ENCODE peak calls at places on chromosomes 16 and 17, in seven cellular contexts. S is IMR-90, R is mesendoderm, Q is neuronal stem cell, T is H9, D is H1, J is trophoblast cell. O is an unnamed sample.
A peak's percentile ranks its signal among the peaks of the same experiment; 100 is the strongest.

GRCh38 chr17:58412910-58413630 is 4.3 kb downstream of the RNF43 start:
- DNase-seq in Q (no peak), J (peak; percentile 74), D (no peak), T (no peak), R (no peak), S (peak; percentile 9), O (peak; percentile 25)

GRCh38 chr17:34275881-34276280 is 5.9 kb downstream of the CCL7 start:
- DNase-seq in D (no peak), S (peak; percentile 97), J (no peak), R (no peak), T (no peak), Q (no peak), O (peak; percentile 95)

GRCh38 chr16:88924834-88925539 is 52.0 kb downstream of the CBFA2T3 start:
- DNase-seq in Q (no peak), R (peak; percentile 89), T (peak; percentile 79), J (peak; percentile 71), D (no peak), S (peak; percentile 73), O (peak; percentile 83)

GRCh38 chr16:16997349-16997748 is 473.4 kb downstream of the XYLT1 start:
- DNase-seq in T (no peak), S (no peak), J (no peak), Q (no peak), D (no peak), R (no peak), O (no peak)

GRCh38 chr16:88886915-88887521 is 20.6 kb upstream of the PABPN1L start:
- DNase-seq in Q (no peak), J (no peak), S (peak; percentile 36), D (no peak), T (no peak), R (no peak), O (peak; percentile 26)

GRCh38 chr17:17698869-17699351 is 17.7 kb downstream of the RAI1 start:
- DNase-seq in Q (no peak), T (peak; percentile 76), D (no peak), S (peak; percentile 41), R (no peak), J (peak; percentile 83), O (peak; percentile 80)

GRCh38 chr16:56916571-56917403 is 15.2 kb upstream of the HERPUD1 start:
- DNase-seq in J (peak; percentile 28), S (no peak), T (no peak), D (no peak), R (no peak), Q (no peak), O (no peak)

GRCh38 chr17:72361892-72362291 is 241.1 kb downstream of the SOX9 start:
- DNase-seq in J (no peak), D (no peak), R (no peak), T (no peak), Q (no peak), S (peak; percentile 58), O (peak; percentile 40)

GRCh38 chr17:48439072-48439471 is 9.1 kb upstream of the SKAP1 start:
- DNase-seq in Q (no peak), R (no peak), D (no peak), S (no peak), J (no peak), T (no peak), O (no peak)

GRCh38 chr17:65670667-65671371 is 109.4 kb upstream of the AXIN2 start:
- DNase-seq in Q (no peak), S (no peak), D (no peak), R (no peak), T (no peak), J (no peak), O (no peak)

GRCh38 chr16:55832788-55833583 is at the start of gene CES1:
- DNase-seq in S (no peak), T (peak; percentile 75), R (peak; percentile 37), D (no peak), J (no peak), Q (peak; percentile 15), O (no peak)

GRCh38 chr17:79406316-79406715 is 204.5 kb downstream of the RBFOX3 start:
- DNase-seq in R (no peak), D (no peak), Q (no peak), T (no peak), S (no peak), J (no peak), O (no peak)

GRCh38 chr16:75197522-75198134 is 9.3 kb downstream of the CTRB2 start:
- DNase-seq in R (peak; percentile 40), Q (no peak), S (no peak), J (no peak), T (no peak), D (no peak), O (no peak)

GRCh38 chr17:13575922-13576419 is 25.8 kb downstream of the HS3ST3A1 start:
- DNase-seq in S (peak; percentile 80), D (peak; percentile 59), Q (no peak), J (no peak), T (peak; percentile 85), R (peak; percentile 99), O (no peak)

GRCh38 chr16:51839697-51840462 is 688.8 kb upstream of the SALL1 start:
- DNase-seq in R (peak; percentile 80), T (no peak), J (no peak), Q (no peak), S (peak; percentile 60), D (no peak), O (peak; percentile 67)

GRCh38 chr17:18213666-18214270 is 11.7 kb upstream of the LLGL1 start:
- DNase-seq in S (no peak), Q (no peak), D (no peak), J (peak; percentile 7), T (no peak), R (no peak), O (peak; percentile 12)

GRCh38 chr16:17729820-17730219 is 259.1 kb upstream of the XYLT1 start:
- DNase-seq in J (no peak), T (no peak), Q (no peak), S (no peak), R (no peak), D (no peak), O (no peak)

GRCh38 chr16:58513874-58514273 is 1.4 kb upstream of the SETD6 start:
- DNase-seq in J (no peak), Q (no peak), T (no peak), S (peak; percentile 30), D (no peak), R (no peak), O (no peak)

GRCh38 chr17:65774787-65775186 is 213.3 kb upstream of the AXIN2 start:
- DNase-seq in D (no peak), J (no peak), Q (no peak), R (no peak), S (no peak), T (no peak), O (no peak)

GRCh38 chr17:82320956-82321927 is 3.8 kb upstream of the CD7 start:
- DNase-seq in T (peak; percentile 75), S (no peak), D (peak; percentile 89), Q (no peak), R (peak; percentile 14), J (peak; percentile 53), O (peak; percentile 26)

GRCh38 chr17:60151355-60151754 is 1.6 kb downstream of the CA4 start:
- DNase-seq in D (peak; percentile 49), Q (no peak), S (no peak), T (no peak), J (no peak), R (no peak), O (no peak)

GRCh38 chr17:29149431-29150064 is 30.6 kb downstream of the MYO18A start:
- DNase-seq in S (peak; percentile 36), R (no peak), T (peak; percentile 61), Q (no peak), J (no peak), D (no peak), O (no peak)

GRCh38 chr17:46028374-46028773 is 29.3 kb downstream of the STH start:
- DNase-seq in R (no peak), S (no peak), D (no peak), T (no peak), J (no peak), Q (peak; percentile 21), O (no peak)

DNA sequence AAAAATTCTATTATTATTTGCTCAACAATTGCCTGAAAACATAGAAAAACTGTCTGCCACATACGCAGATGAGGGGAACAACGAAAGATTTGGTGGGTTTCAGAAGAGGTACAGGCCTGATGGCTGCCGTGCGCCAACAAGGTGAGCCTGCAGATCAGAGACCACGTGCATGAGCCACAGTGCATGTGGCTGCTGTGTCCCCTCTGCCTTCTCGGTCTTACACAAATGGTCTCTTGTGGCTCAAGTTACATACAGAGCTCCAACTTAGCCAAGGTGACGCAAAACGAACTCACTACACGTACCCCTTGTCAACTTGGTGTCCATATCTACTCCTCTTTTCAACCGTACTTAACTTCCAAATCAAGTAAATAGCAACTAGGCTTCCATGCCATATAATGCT is 82.3 kb downstream of the ADCY9 start:
- DNase-seq in Q (no peak), D (no peak), R (no peak), S (no peak), J (no peak), T (no peak), O (no peak)
- H3K4me2 ChIP-seq in Q (no peak overlapping the region), D (no peak overlapping the region), R (no peak overlapping the region), S (no peak overlapping the region), J (no peak overlapping the region), T (no peak overlapping the region), O (no peak overlapping the region)

GRCh38 chr16:86566601-86566965 is at the start of gene FOXC2:
- DNase-seq in D (peak; percentile 96), T (peak; percentile 92), R (peak; percentile 95), S (peak; percentile 94), J (peak; percentile 54), Q (peak; percentile 83), O (peak; percentile 93)
- H2AK5ac ChIP-seq in D (no peak within 1 kb of the TSS), T (no peak within 1 kb of the TSS), R (no peak within 1 kb of the TSS), S (peak within 1 kb of the TSS; percentile 40), J (no peak within 1 kb of the TSS), Q (peak within 1 kb of the TSS; percentile 43), O (peak within 1 kb of the TSS; percentile 72)

DNA sequence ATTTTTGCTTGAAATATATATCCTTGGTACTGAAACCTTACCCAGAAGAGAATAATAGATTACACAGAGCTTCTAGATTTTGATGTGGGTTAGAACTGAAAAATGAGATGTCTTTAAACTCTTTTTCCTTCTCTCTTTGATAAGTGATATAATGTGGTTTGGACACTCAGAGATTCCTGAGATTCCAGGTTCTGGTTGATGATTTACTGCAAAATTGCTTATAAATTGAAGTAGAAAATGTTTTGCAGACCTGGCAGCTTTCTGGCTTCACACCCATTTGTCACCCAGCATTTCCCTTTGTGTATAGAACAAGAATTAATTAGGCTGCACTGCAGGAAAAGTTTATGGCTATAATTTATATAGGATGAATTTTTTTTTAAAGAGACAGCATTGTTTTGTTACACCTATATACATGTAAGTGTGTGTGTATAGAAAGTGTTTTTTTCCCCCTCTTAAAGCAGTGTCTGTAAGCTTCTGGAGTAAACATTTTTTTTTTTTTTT is 23.5 kb downstream of the AATF start:
- DNase-seq in D (no peak), T (no peak), J (no peak), R (no peak), S (no peak), Q (no peak), O (no peak)
- H3K4me2 ChIP-seq in D (no peak overlapping the region), T (no peak overlapping the region), J (no peak overlapping the region), R (no peak overlapping the region), S (no peak overlapping the region), Q (no peak overlapping the region), O (peak overlapping the region; percentile 3)

DNA sequence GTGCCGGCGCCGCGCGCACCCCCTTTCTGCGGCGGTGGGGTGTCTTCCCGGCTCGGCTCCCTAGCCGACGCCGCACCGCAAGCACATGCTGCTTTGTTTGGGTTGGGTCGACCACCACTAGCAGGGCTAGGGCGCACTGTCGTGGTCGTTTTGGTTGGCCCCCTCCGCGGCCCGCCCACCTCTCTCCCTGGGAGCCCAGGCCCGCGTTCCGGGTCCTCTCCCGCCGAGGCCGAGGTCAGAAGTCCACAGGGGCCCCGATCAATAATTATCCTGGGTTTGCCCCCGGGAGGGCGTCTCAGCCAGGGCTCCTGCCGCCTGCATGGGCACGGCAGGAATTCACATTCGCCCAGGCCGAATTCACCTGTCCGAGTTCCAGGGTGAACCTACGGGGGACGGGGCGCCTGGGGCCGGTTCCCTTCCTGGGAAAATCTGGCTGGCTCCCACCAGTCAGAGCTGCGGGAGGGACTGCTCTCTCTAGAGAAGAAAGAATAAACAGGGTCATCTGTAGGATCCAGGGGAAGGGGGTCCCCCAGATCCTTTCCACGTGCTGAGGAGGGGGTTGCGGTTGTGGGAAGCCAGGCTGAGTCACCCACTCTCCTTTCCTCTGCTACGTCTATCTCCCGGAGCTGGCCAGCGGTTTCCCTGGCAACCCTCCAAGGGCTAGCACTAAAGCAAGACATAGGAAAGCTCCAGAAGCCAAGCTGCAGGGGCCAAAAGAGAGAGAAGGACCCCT is 584 bp upstream of the STAT5B start:
- DNase-seq in S (peak; percentile 88), R (peak; percentile 72), J (no peak), D (peak; percentile 82), Q (no peak), T (peak; percentile 69), O (peak; percentile 92)
- H2AK5ac ChIP-seq in S (peak overlapping the region; percentile 53), R (no peak overlapping the region), J (peak overlapping the region; percentile 35), D (no peak overlapping the region), Q (peak overlapping the region; percentile 63), T (no peak overlapping the region), O (no peak overlapping the region)

O was measured in mesenchymal stem cell.